ENCODE peak calls at places on chromosomes 1 and 21, in nine cellular contexts. Y, M, F, H, B, T, Z, E and K are unnamed samples.

GRCh38 chr1:230230948-230231738 is 164.1 kb downstream of the GALNT2 start:
- DNase-seq in M (no peak), E (no peak), Z (no peak), B (no peak), H (no peak), T (no peak), F (peak), Y (no peak), K (no peak)

GRCh38 chr1:168803696-168804510 is 74.9 kb upstream of the DPT start:
- DNase-seq in E (no peak), F (no peak), Y (no peak), B (no peak), H (no peak), M (no peak), T (no peak), Z (no peak), K (peak)

GRCh38 chr1:184039126-184039525 is 1.6 kb upstream of the COLGALT2 start:
- DNase-seq in B (no peak), T (no peak), F (no peak), E (no peak), H (no peak), Y (no peak), M (no peak), Z (no peak), K (no peak)

GRCh38 chr1:33719771-33720670 is 143.9 kb upstream of the HMGB4 start:
- DNase-seq in H (no peak), Y (peak), B (no peak), E (no peak), T (no peak), F (no peak), Z (no peak), M (no peak), K (peak)

GRCh38 chr1:46521417-46521816 is 30.0 kb downstream of the KNCN start:
- DNase-seq in Z (no peak), H (no peak), T (no peak), Y (no peak), B (no peak), E (no peak), M (no peak), F (no peak), K (peak)

GRCh38 chr21:38343691-38344090 is 86.9 kb downstream of the KCNJ15 start:
- DNase-seq in T (peak), Y (peak), B (no peak), M (peak), Z (no peak), F (no peak), H (no peak), E (no peak), K (no peak)

GRCh38 chr1:57966340-57966739 is 542.5 kb upstream of the DAB1 start:
- DNase-seq in T (no peak), E (no peak), F (no peak), Y (no peak), M (no peak), H (no peak), B (peak), Z (no peak), K (no peak)

GRCh38 chr21:45983981-45984551 is 2.5 kb downstream of the COL6A1 start:
- DNase-seq in H (no peak), Y (no peak), Z (no peak), F (no peak), M (no peak), B (no peak), T (no peak), E (no peak), K (no peak)

GRCh38 chr1:154348429-154349076 is 23.2 kb downstream of the ATP8B2 start:
- DNase-seq in M (no peak), T (no peak), H (no peak), B (peak), Y (no peak), E (no peak), Z (no peak), F (no peak), K (no peak)

GRCh38 chr1:45335732-45336365 is 4.1 kb upstream of the TOE1 start:
- DNase-seq in F (no peak), B (no peak), M (no peak), H (no peak), T (no peak), Z (no peak), Y (no peak), E (no peak), K (no peak)

GRCh38 chr1:211944733-211945500 is 90.4 kb downstream of the INTS7 start:
- DNase-seq in H (peak), F (no peak), M (peak), Z (no peak), T (peak), Y (peak), E (peak), B (no peak), K (no peak)

GRCh38 chr21:41752231-41752681 is 14.6 kb downstream of the RIPK4 start:
- DNase-seq in B (no peak), F (no peak), M (peak), Y (peak), Z (no peak), H (peak), E (no peak), T (peak), K (no peak)

GRCh38 chr1:15410223-15410883 is 665 bp downstream of the EFHD2 start:
- DNase-seq in E (no peak), Z (no peak), F (peak), H (no peak), T (no peak), B (no peak), M (no peak), Y (no peak), K (no peak)

GRCh38 chr1:157116735-157117103 is 17.1 kb upstream of the ETV3L start:
- DNase-seq in Z (no peak), M (no peak), Y (no peak), F (no peak), H (no peak), T (no peak), B (no peak), E (no peak), K (no peak)

GRCh38 chr1:164562947-164563346 is 4.0 kb downstream of the PBX1 start:
- DNase-seq in Y (no peak), T (peak), E (no peak), H (peak), B (no peak), F (no peak), M (no peak), Z (no peak), K (no peak)

GRCh38 chr1:38512024-38512623 is 347.4 kb downstream of the RRAGC start:
- DNase-seq in E (no peak), Z (no peak), T (no peak), F (no peak), B (no peak), Y (no peak), H (no peak), M (no peak), K (no peak)

GRCh38 chr1:46406881-46407608 is 12.9 kb downstream of the FAAH start:
- DNase-seq in F (no peak), M (no peak), H (no peak), T (no peak), Z (no peak), Y (no peak), E (no peak), B (no peak), K (no peak)